ENCODE peak calls at places on chromosomes 4 and X, in eight cellular contexts. A is ascending aorta, T is cardiac muscle cell, B is endothelial cell, G is nephron progenitor cell, R is progenitor cell of endocrine pancreas, O is HFFc6, N is endodermal cell. I is an unnamed sample.

GRCh38 chr4:4329496-4329895 is 39.4 kb downstream of the ZBTB49 start:
- DNase-seq in A (peak; percentile 34), R (no peak), N (peak; percentile 8), O (no peak), T (no peak), G (no peak), B (no peak), I (no peak)

GRCh38 chr4:29153642-29154041 is 1566.5 kb upstream of the PCDH7 start:
- DNase-seq in G (no peak), T (peak; percentile 1), O (no peak), R (no peak), B (peak; percentile 39), A (no peak), N (no peak), I (no peak)

GRCh38 chr4:128286474-128287158 is 997 bp downstream of the PGRMC2 start:
- DNase-seq in T (peak; percentile 51), R (no peak), B (no peak), O (peak; percentile 27), N (no peak), A (no peak), G (no peak), I (no peak)

GRCh38 chr4:141912831-141913230 is 276.4 kb downstream of the IL15 start:
- DNase-seq in A (no peak), T (peak; percentile 50), O (no peak), N (no peak), G (no peak), R (no peak), B (peak; percentile 49), I (no peak)

GRCh38 chr4:66863481-66863880 is 681.8 kb downstream of the CENPC start:
- DNase-seq in N (no peak), R (no peak), T (no peak), A (no peak), O (no peak), B (no peak), G (no peak), I (no peak)

GRCh38 chr4:42561031-42561430 is 95.9 kb downstream of the ATP8A1 start:
- DNase-seq in N (no peak), A (no peak), R (no peak), T (no peak), B (no peak), O (no peak), G (no peak), I (no peak)

GRCh38 chr4:141213550-141213991 is 7.1 kb upstream of the ZNF330 start:
- DNase-seq in N (no peak), B (no peak), R (no peak), A (no peak), T (no peak), G (no peak), O (no peak), I (no peak)

GRCh38 chrX:18291006-18291545 is 63.4 kb downstream of the SCML2 start:
- DNase-seq in B (no peak), T (peak; percentile 15), R (no peak), A (no peak), N (no peak), O (no peak), G (no peak), I (no peak)

GRCh38 chr4:116585240-116585639 is 500.1 kb downstream of the TRAM1L1 start:
- DNase-seq in A (no peak), O (no peak), B (no peak), R (no peak), N (no peak), T (no peak), G (no peak), I (no peak)

GRCh38 chrX:20680998-20681397 is 414.3 kb upstream of the RPS6KA3 start:
- DNase-seq in O (no peak), T (peak; percentile 0), N (no peak), B (no peak), A (no peak), R (no peak), G (no peak), I (peak; percentile 9)

GRCh38 chrX:138711399-138712347 is at the start of gene FGF13:
- DNase-seq in O (no peak), R (peak; percentile 46), G (peak; percentile 66), T (no peak), B (peak; percentile 46), N (peak; percentile 85), A (peak; percentile 70), I (no peak)

GRCh38 chr4:37762294-37763163 is 64.0 kb upstream of the PGM2 start:
- DNase-seq in T (peak; percentile 61), A (no peak), G (no peak), N (peak; percentile 54), R (no peak), B (no peak), O (peak; percentile 29), I (no peak)

GRCh38 chr4:7297881-7298280 is 105.5 kb downstream of the SORCS2 start:
- DNase-seq in G (no peak), R (no peak), N (no peak), O (no peak), A (no peak), T (no peak), B (no peak), I (no peak)

GRCh38 chrX:139762400-139763183 is 54.6 kb upstream of the MCF2 start:
- DNase-seq in T (peak; percentile 81), O (no peak), B (no peak), N (no peak), A (peak; percentile 68), G (no peak), R (no peak), I (no peak)

GRCh38 chrX:139204903-139205667 is 325.5 kb upstream of the F9 start:
- DNase-seq in B (peak; percentile 64), R (peak; percentile 74), T (no peak), G (peak; percentile 70), N (peak; percentile 87), A (no peak), O (no peak), I (peak; percentile 6)

GRCh38 chrX:68018248-68019203 is 414.8 kb downstream of the OPHN1 start:
- DNase-seq in T (peak; percentile 35), A (no peak), R (no peak), G (peak; percentile 25), N (peak; percentile 86), O (peak; percentile 36), B (peak; percentile 22), I (peak; percentile 30)

GRCh38 chrX:124605518-124605917 is 259.2 kb downstream of the SH2D1A start:
- DNase-seq in N (no peak), G (no peak), O (no peak), T (no peak), R (no peak), B (no peak), A (no peak), I (no peak)

GRCh38 chr4:166965562-166965961 is 268.7 kb downstream of the SPOCK3 start:
- DNase-seq in N (no peak), R (no peak), T (no peak), G (no peak), A (no peak), O (no peak), B (no peak), I (no peak)

GRCh38 chr4:33715996-33716395 is 2528.3 kb downstream of the ARAP2 start:
- DNase-seq in N (no peak), B (no peak), R (no peak), O (peak; percentile 79), G (no peak), T (peak; percentile 94), A (no peak), I (no peak)

GRCh38 chr4:144376905-144377304 is 236.4 kb upstream of the GYPA start:
- DNase-seq in A (no peak), N (no peak), G (no peak), O (no peak), R (no peak), B (no peak), T (no peak), I (no peak)

GRCh38 chrX:71532078-71532752 is 689 bp upstream of the OGT start:
- DNase-seq in A (no peak), R (no peak), T (peak; percentile 35), O (peak; percentile 65), B (no peak), G (no peak), N (no peak), I (peak; percentile 16)

GRCh38 chr4:107900508-107900907 is 30.8 kb upstream of the CYP2U1 start:
- DNase-seq in R (no peak), T (no peak), B (no peak), A (no peak), O (no peak), N (no peak), G (no peak), I (no peak)

GRCh38 chr4:37453004-37453360 is 208.4 kb downstream of the NWD2 start:
- DNase-seq in R (peak; percentile 17), T (peak; percentile 78), B (peak; percentile 49), N (peak; percentile 86), O (peak; percentile 39), G (peak; percentile 40), A (no peak), I (peak; percentile 67)

DNA sequence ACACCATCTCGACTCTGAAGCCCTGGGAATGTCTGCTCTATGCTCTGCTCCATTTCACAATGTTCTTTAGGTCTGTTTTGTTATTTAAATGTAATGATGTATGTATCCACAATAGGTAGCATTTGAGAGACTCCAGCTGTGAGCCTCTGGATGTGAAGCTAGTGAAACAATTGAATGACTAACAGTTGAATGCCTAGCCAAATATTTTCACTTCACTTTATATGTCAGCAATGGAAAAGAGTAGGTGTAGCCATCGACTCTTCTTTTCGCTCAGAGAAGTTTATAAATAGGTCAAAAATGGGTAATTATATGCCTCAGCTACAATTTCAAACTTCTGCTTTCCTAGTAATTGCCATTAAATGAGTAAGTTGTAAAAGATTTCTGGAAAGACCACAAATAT is 228.1 kb downstream of the PALLD start:
- DNase-seq in R (no peak), B (no peak), A (no peak), G (no peak), T (peak; percentile 49), N (no peak), O (peak; percentile 66), I (no peak)
- TF ChIP-seq CTCF in R (no peak), B (no peak), A (no peak), G (no peak), T (no peak), N (no peak), O (no peak), I (no peak)

GRCh38 chr4:179867300-179867878 is 2375.8 kb upstream of the TENM3 start:
- DNase-seq in R (peak; percentile 32), N (peak; percentile 95), A (no peak), B (peak; percentile 79), T (no peak), O (no peak), G (peak; percentile 78), I (peak; percentile 61)
- TF ChIP-seq CTCF in R (peak; percentile 77), N (peak; percentile 91), A (no peak), B (peak; percentile 83), T (no peak), O (peak; percentile 55), G (peak; percentile 86), I (peak; percentile 72)

GRCh38 chrX:129318375-129318774 is 204.9 kb downstream of the SMARCA1 start:
- DNase-seq in A (no peak), R (no peak), T (peak; percentile 32), N (peak; percentile 54), O (peak; percentile 5), B (peak; percentile 4), G (no peak), I (peak; percentile 1)
- TF ChIP-seq CTCF in A (no peak), R (peak; percentile 48), T (peak; percentile 28), N (peak; percentile 77), O (peak; percentile 71), B (no peak), G (peak; percentile 11), I (no peak)

DNA sequence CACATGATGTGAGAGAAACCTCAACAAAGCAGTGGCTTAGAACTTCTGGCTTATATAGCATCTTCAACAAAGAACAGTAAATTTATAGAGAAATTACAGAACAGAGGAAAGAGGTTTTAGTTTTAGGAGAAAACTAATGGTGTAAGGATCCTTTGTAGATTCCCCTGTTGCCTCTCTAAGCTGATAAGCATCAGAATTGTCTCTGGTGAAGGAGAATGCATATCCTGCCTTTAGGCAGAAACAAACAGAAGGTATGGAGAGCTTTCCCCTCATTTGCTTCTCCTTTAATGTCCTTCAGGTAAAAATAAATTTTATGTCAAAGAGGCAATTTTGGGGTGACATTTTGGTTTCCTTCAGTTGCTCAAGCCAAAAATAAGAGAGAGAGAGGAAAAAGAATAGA is 625.9 kb downstream of the CCSER1 start:
- DNase-seq in G (no peak), O (no peak), A (no peak), R (no peak), N (no peak), B (no peak), T (no peak), I (no peak)
- TF ChIP-seq CTCF in G (no peak), O (no peak), A (no peak), R (no peak), N (no peak), B (no peak), T (no peak), I (no peak)